ENCODE peak calls at places on chromosomes 6 and 20, in seven cellular contexts. B, Z, X, L, O, Q and M are unnamed samples.

GRCh38 chr6:13026100-13026499 is 302.2 kb downstream of the TBC1D7 start:
- DNase-seq in Z (no peak), O (no peak), B (no peak), X (no peak), Q (no peak), L (no peak), M (no peak)

GRCh38 chr6:89117285-89118108 is at the start of gene SRSF12:
- DNase-seq in B (peak), L (peak), X (peak), Z (no peak), Q (peak), O (peak), M (peak)

GRCh38 chr20:46688151-46689081 is 828 bp downstream of the TP53RK start:
- DNase-seq in Z (no peak), X (peak), L (no peak), O (peak), B (no peak), Q (peak), M (no peak)

GRCh38 chr6:475341-475740 is 83.8 kb downstream of the IRF4 start:
- DNase-seq in O (no peak), Q (no peak), L (no peak), Z (no peak), B (no peak), X (no peak), M (no peak)

GRCh38 chr20:46348972-46349741 is 40.9 kb upstream of the CDH22 start:
- DNase-seq in B (peak), L (peak), Q (peak), X (peak), O (peak), Z (no peak), M (peak)

GRCh38 chr20:21353236-21353635 is 44.1 kb downstream of the NKX2-4 start:
- DNase-seq in X (peak), Z (no peak), B (no peak), O (no peak), L (no peak), Q (no peak), M (no peak)

GRCh38 chr6:63516186-63516944 is 55.9 kb upstream of the LOC128125822 start:
- DNase-seq in Q (no peak), X (no peak), Z (no peak), O (peak), L (no peak), B (no peak), M (no peak)

GRCh38 chr6:31968326-31968725 is 3.6 kb downstream of the DXO start:
- DNase-seq in Q (no peak), L (no peak), Z (no peak), X (no peak), O (no peak), B (no peak), M (no peak)

GRCh38 chr20:17225891-17226409 is 890 bp upstream of the PCSK2 start:
- DNase-seq in L (peak), Z (no peak), O (no peak), X (no peak), B (no peak), Q (no peak), M (peak)

GRCh38 chr6:146814148-146814750 is 215.5 kb downstream of the ADGB start:
- DNase-seq in L (no peak), Q (no peak), O (no peak), X (no peak), Z (no peak), B (no peak), M (no peak)

GRCh38 chr20:58569211-58570125 is 54.3 kb upstream of the APCDD1L start:
- DNase-seq in B (peak), X (no peak), L (no peak), Z (no peak), O (no peak), Q (peak), M (no peak)

GRCh38 chr20:29743101-29743931 is 1514.1 kb upstream of the DEFB115 start:
- DNase-seq in L (no peak), Z (no peak), O (no peak), X (no peak), B (no peak), Q (no peak), M (no peak)

GRCh38 chr20:21609221-21609620 is 95.4 kb upstream of the NKX2-2 start:
- DNase-seq in O (peak), Z (no peak), L (no peak), B (no peak), Q (no peak), X (no peak), M (no peak)

GRCh38 chr20:47781631-47782030 is 3.6 kb downstream of the SULF2 start:
- DNase-seq in L (no peak), Q (no peak), Z (no peak), B (no peak), X (no peak), O (no peak), M (no peak)

GRCh38 chr6:96836579-96837137 is 619 bp downstream of the GPR63 start:
- DNase-seq in Q (no peak), X (peak), Z (peak), L (no peak), O (no peak), B (no peak), M (no peak)

GRCh38 chr6:89834884-89835792 is 5.5 kb downstream of the CASP8AP2 start:
- DNase-seq in O (no peak), L (peak), Q (no peak), Z (no peak), X (no peak), B (no peak), M (peak)

GRCh38 chr6:135904666-135905065 is 53.2 kb downstream of the PDE7B start:
- DNase-seq in X (no peak), Z (no peak), B (no peak), L (no peak), O (peak), Q (no peak), M (no peak)

GRCh38 chr6:40931927-40932326 is 107.1 kb downstream of the UNC5CL start:
- DNase-seq in O (no peak), B (no peak), Q (no peak), Z (no peak), X (peak), L (no peak), M (no peak)

GRCh38 chr6:106908386-106908840 is 66.1 kb downstream of the CD24 start:
- DNase-seq in O (peak), B (no peak), Q (no peak), L (peak), Z (no peak), X (no peak), M (peak)

GRCh38 chr6:145142958-145143357 is 592.4 kb downstream of the EPM2A start:
- DNase-seq in Z (no peak), X (no peak), B (no peak), Q (no peak), L (no peak), O (no peak), M (no peak)
- TF ChIP-seq CTCF in Z (no peak), X (no peak), B (no peak), Q (no peak), L (no peak), O (no peak), M (no peak)

DNA sequence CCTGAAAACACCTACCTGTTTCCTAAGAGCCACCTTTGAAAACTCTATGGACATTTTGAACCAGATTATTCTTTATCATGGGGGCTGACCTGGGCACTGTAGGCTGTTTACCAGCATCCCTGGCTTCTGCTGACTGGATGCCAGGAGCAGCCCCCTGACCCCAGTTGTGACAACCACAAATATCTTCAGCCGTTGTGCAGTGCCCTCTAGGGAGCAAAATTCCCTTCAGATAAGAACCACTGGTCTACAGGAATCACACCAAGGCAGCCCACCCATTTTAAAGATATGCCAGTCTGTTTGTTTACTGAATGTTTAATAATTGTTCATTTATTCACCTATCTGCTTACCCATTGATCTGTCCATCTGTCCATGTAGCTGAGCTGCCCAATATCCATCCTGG is 276.9 kb downstream of the NRN1 start:
- DNase-seq in Z (no peak), X (no peak), Q (peak), B (no peak), O (no peak), L (no peak), M (no peak)
- TF ChIP-seq CTCF in Z (no peak), X (no peak), Q (no peak), B (no peak), O (no peak), L (no peak), M (no peak)

GRCh38 chr6:105075210-105075609 is 104.6 kb downstream of the POPDC3 start:
- DNase-seq in L (no peak), O (no peak), Z (no peak), X (no peak), B (no peak), Q (no peak), M (no peak)

GRCh38 chr6:105080279-105080678 is 99.5 kb downstream of the POPDC3 start:
- DNase-seq in O (no peak), B (no peak), Z (no peak), Q (peak), X (no peak), L (no peak), M (no peak)

GRCh38 chr6:105072799-105073199 is 107.0 kb downstream of the POPDC3 start:
- DNase-seq in O (peak), L (no peak), Q (peak), B (no peak), Z (no peak), X (no peak), M (no peak)

GRCh38 chr6:105077592-105078463 is 102.0 kb downstream of the POPDC3 start:
- DNase-seq in Q (peak), X (peak), O (peak), L (peak), B (no peak), Z (no peak), M (peak)
- TF ChIP-seq CTCF in Q (peak), X (peak), O (peak), L (peak), B (peak), Z (no peak), M (peak)

GRCh38 chr6:149885888-149886287 is 12.0 kb downstream of the RAET1E start:
- DNase-seq in X (no peak), B (no peak), L (no peak), O (no peak), Q (no peak), Z (no peak), M (no peak)
- TF ChIP-seq CTCF in X (no peak), B (no peak), L (no peak), O (no peak), Q (no peak), Z (no peak), M (no peak)

GRCh38 chr6:44100088-44100550 is 27.1 kb downstream of the MRPL14 start:
- DNase-seq in L (no peak), B (no peak), O (peak), X (peak), Z (no peak), Q (peak), M (no peak)
- TF ChIP-seq CTCF in L (peak), B (peak), O (peak), X (peak), Z (peak), Q (peak), M (peak)

GRCh38 chr6:156464100-156464878 is 312.9 kb upstream of the ARID1B start:
- DNase-seq in O (no peak), X (no peak), Q (no peak), B (no peak), L (no peak), Z (no peak), M (no peak)
- TF ChIP-seq CTCF in O (no peak), X (no peak), Q (no peak), B (no peak), L (no peak), Z (no peak), M (no peak)

GRCh38 chr6:25070547-25071366 is 135.0 kb upstream of the RIPOR2 start:
- DNase-seq in L (peak), O (peak), X (peak), Z (peak), Q (peak), B (peak), M (peak)
- TF ChIP-seq CTCF in L (peak), O (peak), X (peak), Z (peak), Q (peak), B (peak), M (peak)

GRCh38 chr20:325889-326644 is 715 bp downstream of the SOX12 start:
- DNase-seq in X (peak), O (peak), Q (peak), B (peak), L (peak), Z (peak), M (peak)
- TF ChIP-seq CTCF in X (no peak), O (no peak), Q (no peak), B (no peak), L (no peak), Z (no peak), M (no peak)